ENCODE peak calls at places on chromosome 6, in six cellular contexts. Y, A, T, G, E and W are unnamed samples.

GRCh38 chr6:113690255-113690956 is 166.7 kb upstream of the MARCKS start:
- DNase-seq in G (no peak), A (no peak), E (no peak), T (peak; percentile 58), Y (peak; percentile 34), W (no peak)

GRCh38 chr6:112475083-112475482 is 128.0 kb downstream of the RFPL4B start:
- DNase-seq in E (no peak), Y (no peak), A (no peak), T (no peak), G (no peak), W (no peak)

GRCh38 chr6:24274441-24275083 is 83.3 kb downstream of the DCDC2 start:
- DNase-seq in E (no peak), G (no peak), Y (no peak), T (no peak), A (peak; percentile 27), W (no peak)

GRCh38 chr6:25441658-25442276 is 162.6 kb downstream of the CARMIL1 start:
- DNase-seq in A (no peak), E (no peak), G (no peak), T (no peak), Y (no peak), W (no peak)

GRCh38 chr6:34982424-34982852 is 93.4 kb downstream of the ANKS1A start:
- DNase-seq in G (no peak), A (peak; percentile 55), Y (no peak), T (peak; percentile 30), E (no peak), W (no peak)

GRCh38 chr6:161462148-161462547 is 188.3 kb upstream of the AGPAT4 start:
- DNase-seq in A (no peak), E (no peak), G (no peak), Y (no peak), T (no peak), W (no peak)

GRCh38 chr6:130872250-130873095 is 45.3 kb downstream of the SMLR1 start:
- DNase-seq in E (peak; percentile 85), G (peak; percentile 0), T (peak; percentile 62), A (peak; percentile 52), Y (no peak), W (no peak)

GRCh38 chr6:35907750-35908149 is 13.1 kb downstream of the SRPK1 start:
- DNase-seq in Y (no peak), A (no peak), G (no peak), T (no peak), E (no peak), W (no peak)

GRCh38 chr6:5457983-5458683 is 196.8 kb downstream of the FARS2 start:
- DNase-seq in Y (no peak), G (no peak), T (no peak), E (no peak), A (no peak), W (no peak)

GRCh38 chr6:129481706-129482105 is 228.3 kb downstream of the ARHGAP18 start:
- DNase-seq in A (no peak), Y (no peak), T (no peak), E (no peak), G (no peak), W (no peak)

GRCh38 chr6:42744351-42744890 is 1.5 kb downstream of the TBCC start:
- DNase-seq in T (no peak), A (no peak), G (no peak), E (no peak), Y (no peak), W (no peak)

GRCh38 chr6:5764401-5764955 is 242.2 kb downstream of the NRN1 start:
- DNase-seq in T (no peak), E (no peak), G (no peak), Y (peak; percentile 8), A (no peak), W (peak; percentile 33)

GRCh38 chr6:158869604-158870417 is 50.6 kb upstream of the EZR start:
- DNase-seq in Y (peak; percentile 98), E (peak; percentile 86), A (peak; percentile 100), T (no peak), G (peak; percentile 85), W (peak; percentile 93)
- TF ChIP-seq POLR2A in Y (peak; percentile 98), E (peak; percentile 24), A (peak; percentile 88), T (no peak), G (peak; percentile 90), W (peak; percentile 83)

DNA sequence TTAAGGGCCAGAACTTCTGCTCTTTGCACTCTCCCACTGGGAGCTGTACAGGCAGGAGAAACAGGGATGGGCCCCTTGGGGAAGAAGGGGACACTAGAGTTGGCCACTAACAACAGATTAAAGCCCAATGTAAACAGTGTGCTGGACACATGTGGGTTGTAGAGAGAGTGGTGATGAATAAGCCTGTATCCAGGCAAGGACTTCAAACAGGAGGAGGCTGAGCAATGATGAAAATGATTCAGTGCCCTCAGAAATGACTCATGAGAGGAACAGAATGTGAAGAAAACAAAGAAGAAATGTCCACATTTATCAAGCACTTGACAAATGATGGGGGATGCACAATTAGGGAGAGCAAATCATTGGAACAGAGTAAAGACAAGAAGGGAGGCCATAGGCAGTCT is 242.3 kb downstream of the TBX18 start:
- DNase-seq in Y (no peak), G (no peak), T (no peak), A (no peak), E (no peak), W (no peak)
- TF ChIP-seq TAF1 in Y (no peak), G (no peak), T (no peak), A (no peak), E (no peak), W (no peak)

GRCh38 chr6:106448000-106448426 is 87.5 kb downstream of the CRYBG1 start:
- DNase-seq in G (no peak), A (no peak), Y (peak; percentile 11), E (no peak), T (no peak), W (peak; percentile 5)
- TF ChIP-seq POLR2AphosphoS5 in G (no peak), A (no peak), Y (no peak), E (no peak), T (no peak), W (no peak)

DNA sequence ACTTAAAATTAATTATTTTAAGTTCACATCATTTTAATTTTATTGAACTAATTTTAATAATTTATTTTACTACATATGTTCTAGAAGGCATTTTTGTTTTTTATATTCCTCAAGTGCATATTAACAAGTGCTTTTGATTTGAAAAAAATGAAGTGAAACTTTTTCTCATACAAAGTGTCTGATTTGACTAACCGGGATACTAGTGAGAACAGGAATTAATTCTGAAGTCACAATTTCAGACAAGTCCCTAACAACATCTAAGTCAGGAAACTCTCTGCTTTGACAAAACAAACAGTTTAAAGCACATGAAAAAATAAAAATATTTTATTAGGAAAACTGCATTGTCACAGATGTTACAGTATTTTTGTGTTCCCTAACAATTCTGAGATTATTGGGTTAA is 1166.3 kb upstream of the CITED2 start:
- DNase-seq in T (no peak), G (no peak), A (no peak), E (no peak), Y (no peak), W (no peak)
- TF ChIP-seq POLR2A in T (no peak), G (no peak), A (no peak), E (no peak), Y (no peak), W (no peak)

DNA sequence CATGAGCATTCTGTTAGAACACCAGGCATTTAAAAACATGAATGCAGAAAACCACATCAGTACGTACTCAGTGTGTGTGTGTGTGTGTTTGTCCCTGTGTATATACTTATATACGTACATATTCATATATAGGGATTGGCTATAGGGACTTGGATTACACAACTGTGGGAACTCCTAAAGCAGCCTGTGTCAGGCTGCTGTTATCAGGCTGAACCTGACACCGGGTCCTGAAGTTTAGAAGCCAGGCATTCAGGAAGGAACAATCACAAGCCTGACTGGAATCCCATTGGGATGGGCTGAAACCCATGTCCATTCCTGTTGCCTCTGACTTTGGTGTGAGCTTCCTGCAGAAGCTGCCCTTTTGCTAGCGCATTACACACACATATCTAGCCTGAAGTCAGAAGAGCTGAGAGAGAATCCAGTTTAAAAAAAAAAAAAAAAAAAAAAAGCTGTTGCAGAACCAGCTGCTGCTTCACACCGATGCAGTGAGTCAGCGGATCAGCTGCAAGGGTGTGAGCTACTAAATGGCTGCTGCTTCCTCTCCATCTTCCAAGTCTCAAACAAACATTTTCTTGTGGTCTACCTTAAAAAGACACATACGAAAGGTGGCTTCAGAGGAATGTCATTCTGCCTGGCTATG is 348.1 kb downstream of the THBS2 start:
- DNase-seq in E (no peak), Y (no peak), G (no peak), T (no peak), A (no peak), W (no peak)
- TF ChIP-seq TAF1 in E (no peak), Y (no peak), G (no peak), T (no peak), A (no peak), W (no peak)

GRCh38 chr6:3340891-3341290 is 82.1 kb downstream of the PSMG4 start:
- DNase-seq in G (no peak), Y (no peak), E (no peak), A (no peak), T (peak; percentile 24), W (no peak)

GRCh38 chr6:3340358-3340798 is 81.6 kb downstream of the PSMG4 start:
- DNase-seq in Y (no peak), A (no peak), E (no peak), T (no peak), G (no peak), W (no peak)

GRCh38 chr6:3343089-3343901 is 84.5 kb downstream of the PSMG4 start:
- DNase-seq in Y (no peak), T (no peak), A (no peak), E (no peak), G (no peak), W (no peak)

GRCh38 chr6:3337521-3338350 is 79.0 kb downstream of the PSMG4 start:
- DNase-seq in Y (no peak), T (peak; percentile 58), A (peak; percentile 85), E (no peak), G (no peak), W (no peak)

DNA sequence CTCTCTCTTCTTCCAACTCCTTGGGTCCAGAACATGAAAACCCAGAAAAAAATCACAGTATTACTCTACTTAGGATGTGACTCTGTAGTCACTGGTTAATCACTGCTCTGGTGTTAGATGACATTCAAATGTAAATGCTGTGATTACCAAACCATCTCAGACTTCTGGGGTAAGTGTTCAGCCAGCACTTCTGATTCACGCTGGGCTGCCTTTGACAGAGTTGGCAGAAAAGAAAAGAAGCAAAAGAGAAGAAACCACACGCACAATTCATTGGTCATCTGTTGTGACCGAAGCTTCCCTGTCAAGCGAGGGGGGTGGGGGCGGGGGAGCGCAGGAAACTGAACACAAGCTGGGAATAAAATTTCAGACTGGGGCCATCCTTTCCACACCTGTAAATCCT is 82.7 kb downstream of the PSMG4 start:
- DNase-seq in G (no peak), A (no peak), T (no peak), E (no peak), Y (no peak), W (no peak)
- TF ChIP-seq POLR2AphosphoS5 in G (no peak), A (no peak), T (no peak), E (no peak), Y (no peak), W (no peak)